ENCODE peak calls at places on chromosome 13, in eight cellular contexts. G, B, K, J, T, M, A and N are unnamed samples.

GRCh38 chr13:23799945-23800344 is 89.3 kb downstream of the MIPEP start:
- DNase-seq in G (no peak), B (no peak), K (no peak), J (no peak), T (no peak), M (no peak), A (no peak), N (no peak)

GRCh38 chr13:62320129-62320724 is 904.6 kb upstream of the PCDH20 start:
- DNase-seq in G (no peak), B (peak; percentile 45), K (peak; percentile 5), J (no peak), T (no peak), M (no peak), A (no peak), N (no peak)

GRCh38 chr13:18962168-18962734 is 219.4 kb downstream of the TUBA3C start:
- DNase-seq in G (no peak), B (no peak), K (no peak), J (no peak), T (no peak), M (no peak), A (no peak), N (no peak)

GRCh38 chr13:47288546-47288945 is 391.7 kb upstream of the HTR2A start:
- DNase-seq in G (no peak), B (no peak), K (no peak), J (no peak), T (no peak), M (no peak), A (no peak), N (peak; percentile 58)

GRCh38 chr13:78601886-78602560 is 1.3 kb downstream of the POU4F1 start:
- DNase-seq in G (peak; percentile 66), B (no peak), K (no peak), J (no peak), T (no peak), M (no peak), A (no peak), N (no peak)

GRCh38 chr13:78595819-78596700 is 7.3 kb downstream of the POU4F1 start:
- DNase-seq in G (peak; percentile 67), B (peak; percentile 81), K (no peak), J (peak; percentile 20), T (no peak), M (no peak), A (no peak), N (no peak)

GRCh38 chr13:109767023-109767422 is 19.4 kb downstream of the IRS2 start:
- DNase-seq in G (no peak), B (no peak), K (no peak), J (no peak), T (no peak), M (no peak), A (no peak), N (no peak)

GRCh38 chr13:53200498-53201453 is 172.2 kb downstream of the OLFM4 start:
- DNase-seq in G (peak; percentile 78), B (peak; percentile 96), K (no peak), J (peak; percentile 48), T (peak; percentile 69), M (no peak), A (no peak), N (no peak)

GRCh38 chr13:39370554-39370953 is 232.4 kb downstream of the LHFPL6 start:
- DNase-seq in G (no peak), B (no peak), K (peak; percentile 34), J (peak; percentile 37), T (no peak), M (no peak), A (no peak), N (no peak)

GRCh38 chr13:21639604-21640003 is 31.3 kb upstream of the FGF9 start:
- DNase-seq in G (no peak), B (peak; percentile 75), K (no peak), J (no peak), T (no peak), M (no peak), A (no peak), N (no peak)

GRCh38 chr13:78022164-78022877 is 103.7 kb upstream of the EDNRB start:
- DNase-seq in G (no peak), B (no peak), K (peak; percentile 61), J (no peak), T (no peak), M (no peak), A (peak; percentile 31), N (no peak)

GRCh38 chr13:101875717-101876393 is 423.4 kb downstream of the ITGBL1 start:
- DNase-seq in G (no peak), B (no peak), K (peak; percentile 0), J (no peak), T (no peak), M (no peak), A (no peak), N (no peak)

GRCh38 chr13:57253551-57253950 is 86.6 kb downstream of the PRR20E start:
- DNase-seq in G (no peak), B (no peak), K (no peak), J (no peak), T (no peak), M (no peak), A (no peak), N (no peak)

GRCh38 chr13:20354722-20355121 is 122.6 kb upstream of the GJB6 start:
- DNase-seq in G (no peak), B (no peak), K (no peak), J (no peak), T (no peak), M (no peak), A (no peak), N (no peak)

GRCh38 chr13:63190742-63191141 is 1775.1 kb upstream of the PCDH20 start:
- DNase-seq in G (no peak), B (no peak), K (peak; percentile 9), J (no peak), T (no peak), M (no peak), A (no peak), N (no peak)

GRCh38 chr13:41565221-41565620 is 107.9 kb downstream of the RGCC start:
- DNase-seq in G (no peak), B (no peak), K (peak; percentile 45), J (no peak), T (no peak), M (no peak), A (no peak), N (peak; percentile 56)

GRCh38 chr13:68009546-68009945 is 779.4 kb upstream of the PCDH9 start:
- DNase-seq in G (no peak), B (no peak), K (no peak), J (no peak), T (no peak), M (no peak), A (no peak), N (no peak)

GRCh38 chr13:102642475-102642874 is 45.7 kb downstream of the TPP2 start:
- DNase-seq in G (no peak), B (no peak), K (peak; percentile 31), J (peak; percentile 57), T (peak; percentile 73), M (no peak), A (no peak), N (no peak)

GRCh38 chr13:30065181-30065580 is 214.8 kb upstream of the UBL3 start:
- DNase-seq in G (no peak), B (no peak), K (no peak), J (no peak), T (no peak), M (no peak), A (no peak), N (no peak)

GRCh38 chr13:113861433-113862030 is 2.3 kb downstream of the GAS6 start:
- DNase-seq in G (no peak), B (no peak), K (no peak), J (no peak), T (no peak), M (no peak), A (no peak), N (no peak)
- H3K4me3 ChIP-seq in G (no peak overlapping the region), B (no peak overlapping the region), K (peak overlapping the region; percentile 3), J (peak overlapping the region; percentile 84), T (peak overlapping the region; percentile 71), M (peak overlapping the region; percentile 96), A (peak overlapping the region; percentile 77), N (peak overlapping the region; percentile 81)

DNA sequence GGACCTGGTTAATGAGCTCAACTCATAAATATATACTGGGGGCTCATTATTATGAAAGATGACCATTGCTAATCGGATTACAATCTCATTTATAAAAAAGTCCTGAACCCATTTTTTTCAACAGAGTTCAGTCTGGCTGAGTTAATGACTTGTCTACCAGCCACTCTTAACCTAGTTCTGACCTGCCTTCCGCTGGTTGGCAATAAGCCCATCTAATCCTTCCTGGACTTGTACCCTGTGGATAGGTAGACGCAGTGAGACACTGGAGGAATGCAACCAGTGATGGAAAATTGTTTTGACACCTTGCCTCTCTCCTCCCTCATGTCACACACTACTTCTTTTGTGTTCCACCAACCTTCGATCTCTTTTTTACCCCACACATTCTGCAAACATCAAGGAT is 279.9 kb downstream of the FOXO1 start:
- DNase-seq in G (no peak), B (no peak), K (no peak), J (no peak), T (no peak), M (no peak), A (no peak), N (no peak)
- TF ChIP-seq CTCF in G (no peak), B (no peak), K (no peak), J (no peak), T (no peak), M (no peak), A (no peak), N (no peak)

GRCh38 chr13:26498524-26499208 is 58.8 kb upstream of the WASF3 start:
- DNase-seq in G (no peak), B (no peak), K (peak; percentile 19), J (no peak), T (no peak), M (no peak), A (no peak), N (no peak)

GRCh38 chr13:26495749-26496148 is 61.7 kb upstream of the WASF3 start:
- DNase-seq in G (no peak), B (no peak), K (no peak), J (no peak), T (no peak), M (no peak), A (no peak), N (no peak)

GRCh38 chr13:26500618-26501320 is 56.7 kb upstream of the WASF3 start:
- DNase-seq in G (no peak), B (no peak), K (no peak), J (no peak), T (no peak), M (no peak), A (no peak), N (no peak)

GRCh38 chr13:26499209-26499601 is 58.3 kb upstream of the WASF3 start:
- DNase-seq in G (no peak), B (peak; percentile 31), K (no peak), J (no peak), T (no peak), M (no peak), A (no peak), N (no peak)

DNA sequence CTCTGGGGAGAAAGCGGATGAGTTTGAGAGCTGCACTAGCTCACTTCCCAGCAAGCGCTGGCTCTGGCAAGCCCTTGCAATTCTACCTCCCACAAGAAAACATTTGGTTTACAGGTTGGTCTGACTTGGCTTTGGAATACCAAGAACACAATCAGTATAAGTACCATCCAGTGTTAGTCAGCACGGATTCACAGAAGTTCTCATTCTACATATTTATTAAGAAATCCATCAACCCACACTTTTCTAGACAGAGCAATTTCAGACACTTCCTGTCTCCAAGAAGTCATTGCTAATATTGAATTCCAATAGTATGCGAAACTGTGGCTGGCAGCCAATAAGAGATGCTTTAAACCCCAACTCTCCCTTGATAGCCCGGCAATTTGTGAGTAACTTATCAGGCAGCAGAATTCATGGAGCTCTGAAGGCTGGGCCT is 59.5 kb upstream of the WASF3 start:
- DNase-seq in G (no peak), B (no peak), K (peak; percentile 94), J (no peak), T (no peak), M (no peak), A (no peak), N (peak; percentile 76)
- H3K4me3 ChIP-seq in G (no peak overlapping the region), B (no peak overlapping the region), K (no peak overlapping the region), J (no peak overlapping the region), T (no peak overlapping the region), M (no peak overlapping the region), A (no peak overlapping the region), N (no peak overlapping the region)

GRCh38 chr13:65882810-65883209 is 1347.3 kb downstream of the PCDH9 start:
- DNase-seq in G (no peak), B (no peak), K (no peak), J (no peak), T (no peak), M (no peak), A (no peak), N (no peak)
- TF ChIP-seq CTCF in G (no peak), B (peak; percentile 45), K (peak; percentile 34), J (no peak), T (no peak), M (no peak), A (peak; percentile 15), N (no peak)